ENCODE peak calls at places on chromosomes 3 and 15, in seven cellular contexts. D is IMR-90, W is cardiac fibroblast, X is cardiac muscle cell, N is progenitor cell of endocrine pancreas, U is AG10803, C is BJ. P is an unnamed sample.

GRCh38 chr3:31403197-31403596 is 129.5 kb upstream of the STT3B start:
- DNase-seq in D (no peak), W (no peak), X (no peak), N (no peak), U (no peak), C (no peak), P (no peak)

GRCh38 chr3:100984257-100984772 is 8.9 kb downstream of the ABI3BP start:
- DNase-seq in D (no peak), W (no peak), X (no peak), N (no peak), U (no peak), C (no peak), P (no peak)

GRCh38 chr15:27956285-27956684 is 142.8 kb downstream of the OCA2 start:
- DNase-seq in D (no peak), W (no peak), X (no peak), N (no peak), U (no peak), C (no peak), P (no peak)

GRCh38 chr3:76367281-76367680 is 581.9 kb upstream of the ZNF717 start:
- DNase-seq in D (peak), W (no peak), X (no peak), N (no peak), U (peak), C (no peak), P (peak)

GRCh38 chr15:65653781-65654521 is 32.2 kb downstream of the SLC24A1 start:
- DNase-seq in D (peak), W (peak), X (no peak), N (no peak), U (peak), C (no peak), P (peak)

GRCh38 chr3:46902188-46902631 is 24.7 kb downstream of the PTH1R start:
- DNase-seq in D (no peak), W (no peak), X (no peak), N (no peak), U (no peak), C (no peak), P (no peak)

GRCh38 chr15:81294501-81294850 is 29.5 kb downstream of the STARD5 start:
- DNase-seq in D (no peak), W (no peak), X (no peak), N (no peak), U (no peak), C (no peak), P (no peak)

GRCh38 chr15:25742421-25743159 is 120.5 kb downstream of the ATP10A start:
- DNase-seq in D (no peak), W (no peak), X (no peak), N (no peak), U (no peak), C (no peak), P (no peak)

GRCh38 chr15:73051811-73052678 is at the start of gene NEO1:
- DNase-seq in D (peak), W (peak), X (peak), N (peak), U (peak), C (no peak), P (peak)

GRCh38 chr15:65576669-65577068 is 34.3 kb downstream of the INTS14 start:
- DNase-seq in D (peak), W (peak), X (no peak), N (no peak), U (peak), C (peak), P (peak)

DNA sequence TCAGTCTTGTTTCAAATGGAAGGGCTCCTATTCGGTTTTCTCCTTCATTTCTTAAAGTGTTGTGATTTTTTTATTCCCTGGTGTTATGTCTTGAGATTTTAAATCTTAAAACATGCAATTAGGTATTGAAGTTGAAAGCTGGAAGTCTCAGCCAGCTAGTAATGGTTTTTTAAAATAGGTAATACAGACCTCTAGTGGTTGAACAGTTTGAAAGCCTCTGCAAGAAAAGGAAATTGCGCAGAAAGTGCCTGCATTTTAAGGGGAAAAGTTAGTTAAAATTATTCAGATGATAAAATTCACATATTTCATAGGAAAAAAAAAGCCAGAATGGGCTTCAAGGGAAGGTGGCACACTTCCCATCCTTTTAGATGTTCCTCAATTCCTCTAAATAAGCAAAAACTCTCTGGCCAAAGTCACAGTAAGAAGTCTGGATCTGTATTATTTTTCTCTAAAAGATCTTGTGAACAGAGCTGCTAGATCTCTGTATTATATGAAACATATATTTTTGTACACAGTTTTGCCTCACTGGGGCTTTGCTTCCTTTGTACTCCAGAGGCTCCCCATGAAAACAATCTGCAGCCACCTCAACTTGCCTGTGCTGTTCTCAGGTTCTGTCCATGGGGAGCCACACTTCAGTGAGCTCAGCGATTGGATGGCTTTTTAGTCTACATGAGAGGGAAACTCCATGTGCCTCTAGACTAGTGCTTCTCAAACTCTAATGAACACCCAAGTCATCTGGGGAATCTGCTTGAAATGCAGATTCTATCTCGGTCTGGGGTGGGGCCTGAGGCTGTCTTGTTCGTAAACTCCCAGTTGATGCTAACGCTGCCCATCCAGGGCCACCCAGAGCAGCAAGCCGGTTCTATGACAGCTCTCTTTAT is 21.5 kb downstream of the AGTR1 start:
- DNase-seq in D (peak), W (peak), X (peak), N (no peak), U (peak), C (no peak), P (peak)
- TF ChIP-seq CTCF in D (peak), W (peak), X (peak), N (peak), U (peak), C (peak), P (peak)

DNA sequence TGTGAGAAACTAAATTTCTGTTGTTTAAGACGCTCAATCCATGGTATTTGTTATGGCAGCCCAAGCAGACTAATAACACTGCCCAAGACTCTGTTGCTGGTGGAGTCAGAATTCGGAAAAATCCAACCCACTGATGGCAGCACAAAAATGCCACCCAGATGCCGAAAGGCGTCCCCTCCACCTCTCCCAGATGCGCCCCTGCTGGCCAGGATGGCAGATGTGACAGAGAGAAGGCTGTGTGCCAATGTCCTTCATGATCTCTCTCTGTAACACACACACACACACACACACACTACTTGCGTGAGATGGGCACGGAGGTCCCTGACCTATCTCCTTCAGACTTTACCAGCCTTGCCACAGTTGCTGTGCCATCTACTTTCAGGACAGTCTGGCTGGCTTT is 10.9 kb upstream of the LYSMD4 start:
- DNase-seq in D (no peak), W (no peak), X (no peak), N (no peak), U (no peak), C (no peak), P (no peak)
- TF ChIP-seq CTCF in D (no peak), W (no peak), X (no peak), N (no peak), U (no peak), C (no peak), P (no peak)

DNA sequence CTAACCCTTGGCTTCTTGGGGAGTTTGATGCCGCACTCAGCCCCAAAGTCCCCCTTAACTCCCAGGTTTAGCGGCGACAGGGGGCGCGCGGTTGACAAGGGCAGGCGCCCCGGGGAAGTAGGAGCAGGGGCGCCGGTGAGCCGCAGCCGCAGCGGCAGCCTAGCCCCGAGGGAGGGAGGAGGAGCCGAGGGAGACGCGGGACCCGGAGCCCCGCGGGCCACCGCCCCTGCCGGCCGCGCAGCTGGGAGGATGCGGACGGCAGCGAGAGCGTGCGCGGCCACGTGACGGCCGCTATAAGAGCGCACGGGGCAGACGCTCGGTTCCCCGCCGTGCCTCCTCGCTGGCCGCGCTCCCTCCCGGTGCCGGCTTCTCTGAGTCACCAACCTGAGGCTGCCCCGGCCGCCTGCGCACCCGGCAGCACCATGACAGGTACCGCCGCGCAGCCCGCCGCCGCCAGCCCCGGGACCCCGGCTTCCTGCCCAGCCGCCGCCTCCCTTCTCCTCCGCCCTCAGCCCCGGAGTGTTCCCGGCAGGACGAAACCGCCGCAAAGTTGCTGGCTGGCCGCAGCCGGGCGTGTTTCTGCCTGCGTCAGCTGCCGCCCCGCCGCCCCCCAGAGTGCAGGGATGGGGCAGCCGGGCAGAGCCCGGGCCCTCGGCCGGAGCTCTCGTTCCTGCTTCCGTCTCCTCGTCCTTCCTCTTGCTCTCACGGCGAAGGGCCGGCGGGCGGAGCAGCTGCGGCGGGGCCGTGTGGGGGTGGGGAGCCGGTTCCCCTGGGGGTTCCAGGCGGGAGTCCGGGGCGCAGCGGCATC is at the start of gene GYG1:
- DNase-seq in D (peak), W (peak), X (peak), N (peak), U (peak), C (peak), P (peak)
- TF ChIP-seq CTCF in D (peak), W (peak), X (peak), N (peak), U (no peak), C (peak), P (no peak)

GRCh38 chr3:189049458-189050231 is 122.1 kb upstream of the TPRG1 start:
- DNase-seq in D (no peak), W (no peak), X (no peak), N (no peak), U (no peak), C (no peak), P (no peak)
- TF ChIP-seq CTCF in D (no peak), W (peak), X (no peak), N (no peak), U (no peak), C (no peak), P (peak)

P was measured in fibroblast of pulmonary artery.